ENCODE peak calls at places on chromosomes 1 and 21, in nine cellular contexts. One of them, this sample, is unnamed.

GRCh38 chr1:10451286-10451685 is 1.5 kb downstream of the CORT start:
- DNase-seq in CD4-positive, alpha-beta memory T cell: no peak
- DNase-seq in K562: no peak
- DNase-seq in tibial artery: no peak
- DNase-seq in sigmoid colon: no peak
- DNase-seq in PC-3: no peak
- DNase-seq in skeletal muscle cell: no peak
- DNase-seq in esophagus squamous epithelium: no peak
- DNase-seq in AG10803: peak
- DNase-seq in this sample: no peak

GRCh38 chr1:17119076-17119743 is at the start of gene PADI2:
- DNase-seq in CD4-positive, alpha-beta memory T cell: peak
- DNase-seq in K562: peak
- DNase-seq in tibial artery: no peak
- DNase-seq in sigmoid colon: no peak
- DNase-seq in PC-3: peak
- DNase-seq in skeletal muscle cell: no peak
- DNase-seq in esophagus squamous epithelium: no peak
- DNase-seq in AG10803: peak
- DNase-seq in this sample: no peak

GRCh38 chr1:9294440-9294773 is 1.7 kb downstream of the SPSB1 start:
- DNase-seq in CD4-positive, alpha-beta memory T cell: no peak
- DNase-seq in K562: no peak
- DNase-seq in tibial artery: no peak
- DNase-seq in sigmoid colon: peak
- DNase-seq in PC-3: peak
- DNase-seq in skeletal muscle cell: no peak
- DNase-seq in esophagus squamous epithelium: no peak
- DNase-seq in AG10803: peak
- DNase-seq in this sample: no peak

GRCh38 chr21:43375006-43375826 is 51.7 kb downstream of the SIK1 start:
- DNase-seq in CD4-positive, alpha-beta memory T cell: no peak
- DNase-seq in K562: no peak
- DNase-seq in tibial artery: no peak
- DNase-seq in sigmoid colon: peak
- DNase-seq in PC-3: no peak
- DNase-seq in skeletal muscle cell: no peak
- DNase-seq in esophagus squamous epithelium: no peak
- DNase-seq in AG10803: no peak
- DNase-seq in this sample: no peak

GRCh38 chr1:242743983-242744780 is 219.7 kb upstream of the PLD5 start:
- DNase-seq in CD4-positive, alpha-beta memory T cell: no peak
- DNase-seq in K562: no peak
- DNase-seq in tibial artery: no peak
- DNase-seq in sigmoid colon: no peak
- DNase-seq in PC-3: no peak
- DNase-seq in skeletal muscle cell: peak
- DNase-seq in esophagus squamous epithelium: no peak
- DNase-seq in AG10803: no peak
- DNase-seq in this sample: no peak

GRCh38 chr1:54649921-54650320 is 8.3 kb downstream of the MROH7 start:
- DNase-seq in CD4-positive, alpha-beta memory T cell: no peak
- DNase-seq in K562: no peak
- DNase-seq in tibial artery: no peak
- DNase-seq in sigmoid colon: no peak
- DNase-seq in PC-3: no peak
- DNase-seq in skeletal muscle cell: no peak
- DNase-seq in esophagus squamous epithelium: no peak
- DNase-seq in AG10803: no peak
- DNase-seq in this sample: no peak

GRCh38 chr1:44260792-44261474 is 47.7 kb downstream of the DMAP1 start:
- DNase-seq in CD4-positive, alpha-beta memory T cell: no peak
- DNase-seq in K562: peak
- DNase-seq in tibial artery: no peak
- DNase-seq in sigmoid colon: no peak
- DNase-seq in PC-3: no peak
- DNase-seq in skeletal muscle cell: no peak
- DNase-seq in esophagus squamous epithelium: no peak
- DNase-seq in AG10803: no peak
- DNase-seq in this sample: no peak

GRCh38 chr21:31222142-31222541 is 121.9 kb downstream of the TIAM1 start:
- DNase-seq in CD4-positive, alpha-beta memory T cell: no peak
- DNase-seq in K562: no peak
- DNase-seq in tibial artery: no peak
- DNase-seq in sigmoid colon: no peak
- DNase-seq in PC-3: peak
- DNase-seq in skeletal muscle cell: no peak
- DNase-seq in esophagus squamous epithelium: no peak
- DNase-seq in AG10803: peak
- DNase-seq in this sample: no peak

GRCh38 chr1:182842265-182842664 is 3.1 kb downstream of the DHX9 start:
- DNase-seq in CD4-positive, alpha-beta memory T cell: no peak
- DNase-seq in K562: no peak
- DNase-seq in tibial artery: no peak
- DNase-seq in sigmoid colon: no peak
- DNase-seq in PC-3: no peak
- DNase-seq in skeletal muscle cell: no peak
- DNase-seq in esophagus squamous epithelium: no peak
- DNase-seq in AG10803: no peak
- DNase-seq in this sample: no peak

GRCh38 chr1:245585252-245585959 is 430.6 kb downstream of the KIF26B start:
- DNase-seq in CD4-positive, alpha-beta memory T cell: no peak
- DNase-seq in K562: no peak
- DNase-seq in tibial artery: no peak
- DNase-seq in sigmoid colon: no peak
- DNase-seq in PC-3: peak
- DNase-seq in skeletal muscle cell: peak
- DNase-seq in esophagus squamous epithelium: no peak
- DNase-seq in AG10803: peak
- DNase-seq in this sample: no peak

GRCh38 chr1:93079685-93080141 is 630 bp downstream of the MTF2 start:
- DNase-seq in CD4-positive, alpha-beta memory T cell: no peak
- DNase-seq in K562: peak
- DNase-seq in tibial artery: peak
- DNase-seq in sigmoid colon: peak
- DNase-seq in PC-3: peak
- DNase-seq in skeletal muscle cell: peak
- DNase-seq in esophagus squamous epithelium: no peak
- DNase-seq in AG10803: no peak
- DNase-seq in this sample: no peak

GRCh38 chr21:25910809-25911208 is 176.0 kb downstream of the GABPA start:
- DNase-seq in CD4-positive, alpha-beta memory T cell: no peak
- DNase-seq in K562: no peak
- DNase-seq in tibial artery: no peak
- DNase-seq in sigmoid colon: no peak
- DNase-seq in PC-3: no peak
- DNase-seq in skeletal muscle cell: no peak
- DNase-seq in esophagus squamous epithelium: no peak
- DNase-seq in AG10803: no peak
- DNase-seq in this sample: no peak

DNA sequence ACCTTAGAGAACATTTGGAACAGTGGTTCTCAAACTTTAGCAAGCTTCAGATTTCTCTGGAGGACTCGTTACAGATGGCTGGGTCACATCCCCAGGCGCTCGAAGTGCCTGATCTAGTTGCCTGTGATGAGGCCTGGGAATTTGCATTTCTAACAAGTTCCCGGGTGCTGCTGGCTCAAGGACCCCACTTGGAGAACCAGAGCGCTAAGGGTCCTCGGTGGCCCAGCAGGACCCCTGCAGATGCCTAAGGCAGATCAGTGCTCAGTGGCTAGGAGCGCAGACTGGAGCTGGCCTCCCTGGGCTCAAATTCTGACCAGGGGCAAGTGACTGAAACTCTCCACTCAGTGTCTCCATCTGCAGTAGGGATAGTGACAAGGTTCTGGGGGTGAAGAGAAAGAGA is 208.2 kb downstream of the DYRK1A start:
- DNase-seq in CD4-positive, alpha-beta memory T cell: no peak
- DNase-seq in K562: no peak
- DNase-seq in tibial artery: no peak
- DNase-seq in sigmoid colon: peak
- DNase-seq in PC-3: no peak
- DNase-seq in skeletal muscle cell: no peak
- DNase-seq in esophagus squamous epithelium: no peak
- DNase-seq in AG10803: no peak
- DNase-seq in this sample: no peak
- H3K4me3 ChIP-seq in CD4-positive, alpha-beta memory T cell: no peak
- H3K4me3 ChIP-seq in K562: no peak
- H3K4me3 ChIP-seq in tibial artery: no peak
- H3K4me3 ChIP-seq in sigmoid colon: no peak
- H3K4me3 ChIP-seq in PC-3: no peak
- H3K4me3 ChIP-seq in skeletal muscle cell: no peak
- H3K4me3 ChIP-seq in esophagus squamous epithelium: no peak
- H3K4me3 ChIP-seq in AG10803: no peak
- H3K4me3 ChIP-seq in this sample: no peak

GRCh38 chr1:958823-959729 is at the start of gene NOC2L:
- DNase-seq in CD4-positive, alpha-beta memory T cell: peak
- DNase-seq in K562: peak
- DNase-seq in tibial artery: peak
- DNase-seq in sigmoid colon: peak
- DNase-seq in PC-3: peak
- DNase-seq in skeletal muscle cell: peak
- DNase-seq in esophagus squamous epithelium: peak
- DNase-seq in AG10803: peak
- DNase-seq in this sample: peak

GRCh38 chr1:962381-963350 is 2.3 kb downstream of the KLHL17 start:
- DNase-seq in CD4-positive, alpha-beta memory T cell: no peak
- DNase-seq in K562: no peak
- DNase-seq in tibial artery: no peak
- DNase-seq in sigmoid colon: no peak
- DNase-seq in PC-3: no peak
- DNase-seq in skeletal muscle cell: no peak
- DNase-seq in esophagus squamous epithelium: no peak
- DNase-seq in AG10803: no peak
- DNase-seq in this sample: no peak

GRCh38 chr1:961132-961652 is 808 bp downstream of the KLHL17 start:
- DNase-seq in CD4-positive, alpha-beta memory T cell: no peak
- DNase-seq in K562: peak
- DNase-seq in tibial artery: no peak
- DNase-seq in sigmoid colon: no peak
- DNase-seq in PC-3: no peak
- DNase-seq in skeletal muscle cell: no peak
- DNase-seq in esophagus squamous epithelium: no peak
- DNase-seq in AG10803: no peak
- DNase-seq in this sample: no peak

GRCh38 chr1:960371-961131 is at the start of gene KLHL17:
- DNase-seq in CD4-positive, alpha-beta memory T cell: peak
- DNase-seq in K562: peak
- DNase-seq in tibial artery: peak
- DNase-seq in sigmoid colon: no peak
- DNase-seq in PC-3: peak
- DNase-seq in skeletal muscle cell: no peak
- DNase-seq in esophagus squamous epithelium: no peak
- DNase-seq in AG10803: peak
- DNase-seq in this sample: no peak

DNA sequence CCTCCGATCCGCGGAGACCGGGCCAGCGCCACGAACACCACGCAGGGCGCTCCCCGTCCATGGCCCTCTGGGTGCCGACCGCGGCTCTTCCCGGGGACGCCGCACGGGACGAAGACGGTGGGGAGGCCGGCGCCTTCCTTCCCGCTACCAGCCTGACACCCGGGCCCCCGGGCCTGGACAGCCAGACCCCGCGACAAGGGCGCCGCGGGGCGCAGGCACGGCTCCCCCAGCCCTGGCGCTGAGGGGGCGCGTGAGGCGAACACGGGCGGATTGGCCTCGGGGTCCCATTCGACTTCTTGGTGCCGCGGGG is 629 bp upstream of the NOC2L start:
- DNase-seq in CD4-positive, alpha-beta memory T cell: no peak
- DNase-seq in K562: no peak
- DNase-seq in tibial artery: no peak
- DNase-seq in sigmoid colon: no peak
- DNase-seq in PC-3: no peak
- DNase-seq in skeletal muscle cell: no peak
- DNase-seq in esophagus squamous epithelium: no peak
- DNase-seq in AG10803: no peak
- DNase-seq in this sample: no peak
- H3K4me3 ChIP-seq in CD4-positive, alpha-beta memory T cell: no peak
- H3K4me3 ChIP-seq in K562: peak
- H3K4me3 ChIP-seq in tibial artery: peak
- H3K4me3 ChIP-seq in sigmoid colon: peak
- H3K4me3 ChIP-seq in PC-3: peak
- H3K4me3 ChIP-seq in skeletal muscle cell: peak
- H3K4me3 ChIP-seq in esophagus squamous epithelium: peak
- H3K4me3 ChIP-seq in AG10803: peak
- H3K4me3 ChIP-seq in this sample: peak

GRCh38 chr1:11720523-11720922 is 15.4 kb upstream of the AGTRAP start:
- DNase-seq in CD4-positive, alpha-beta memory T cell: no peak
- DNase-seq in K562: no peak
- DNase-seq in tibial artery: peak
- DNase-seq in sigmoid colon: no peak
- DNase-seq in PC-3: no peak
- DNase-seq in skeletal muscle cell: no peak
- DNase-seq in esophagus squamous epithelium: no peak
- DNase-seq in AG10803: no peak
- DNase-seq in this sample: no peak

GRCh38 chr1:11721301-11721700 is 14.6 kb upstream of the AGTRAP start:
- DNase-seq in CD4-positive, alpha-beta memory T cell: no peak
- DNase-seq in K562: no peak
- DNase-seq in tibial artery: no peak
- DNase-seq in sigmoid colon: no peak
- DNase-seq in PC-3: no peak
- DNase-seq in skeletal muscle cell: no peak
- DNase-seq in esophagus squamous epithelium: no peak
- DNase-seq in AG10803: no peak
- DNase-seq in this sample: no peak

GRCh38 chr1:11714831-11715574 is 20.9 kb upstream of the AGTRAP start:
- DNase-seq in CD4-positive, alpha-beta memory T cell: no peak
- DNase-seq in K562: no peak
- DNase-seq in tibial artery: no peak
- DNase-seq in sigmoid colon: no peak
- DNase-seq in PC-3: no peak
- DNase-seq in skeletal muscle cell: no peak
- DNase-seq in esophagus squamous epithelium: no peak
- DNase-seq in AG10803: no peak
- DNase-seq in this sample: no peak

GRCh38 chr1:11720033-11720376 is 15.9 kb upstream of the AGTRAP start:
- DNase-seq in CD4-positive, alpha-beta memory T cell: no peak
- DNase-seq in K562: no peak
- DNase-seq in tibial artery: no peak
- DNase-seq in sigmoid colon: no peak
- DNase-seq in PC-3: no peak
- DNase-seq in skeletal muscle cell: no peak
- DNase-seq in esophagus squamous epithelium: no peak
- DNase-seq in AG10803: no peak
- DNase-seq in this sample: no peak

GRCh38 chr1:11719313-11720032 is 16.5 kb upstream of the AGTRAP start:
- DNase-seq in CD4-positive, alpha-beta memory T cell: peak
- DNase-seq in K562: peak
- DNase-seq in tibial artery: peak
- DNase-seq in sigmoid colon: peak
- DNase-seq in PC-3: peak
- DNase-seq in skeletal muscle cell: no peak
- DNase-seq in esophagus squamous epithelium: peak
- DNase-seq in AG10803: peak
- DNase-seq in this sample: no peak
- H3K4me3 ChIP-seq in CD4-positive, alpha-beta memory T cell: peak
- H3K4me3 ChIP-seq in K562: no peak
- H3K4me3 ChIP-seq in tibial artery: peak
- H3K4me3 ChIP-seq in sigmoid colon: peak
- H3K4me3 ChIP-seq in PC-3: peak
- H3K4me3 ChIP-seq in skeletal muscle cell: peak
- H3K4me3 ChIP-seq in esophagus squamous epithelium: peak
- H3K4me3 ChIP-seq in AG10803: peak
- H3K4me3 ChIP-seq in this sample: no peak

GRCh38 chr1:110033421-110033820 is 1.0 kb upstream of the STRIP1 start:
- DNase-seq in CD4-positive, alpha-beta memory T cell: no peak
- DNase-seq in K562: no peak
- DNase-seq in tibial artery: no peak
- DNase-seq in sigmoid colon: no peak
- DNase-seq in PC-3: no peak
- DNase-seq in skeletal muscle cell: no peak
- DNase-seq in esophagus squamous epithelium: no peak
- DNase-seq in AG10803: no peak
- DNase-seq in this sample: no peak
- H3K4me3 ChIP-seq in CD4-positive, alpha-beta memory T cell: peak
- H3K4me3 ChIP-seq in K562: peak
- H3K4me3 ChIP-seq in tibial artery: no peak
- H3K4me3 ChIP-seq in sigmoid colon: no peak
- H3K4me3 ChIP-seq in PC-3: no peak
- H3K4me3 ChIP-seq in skeletal muscle cell: no peak
- H3K4me3 ChIP-seq in esophagus squamous epithelium: no peak
- H3K4me3 ChIP-seq in AG10803: no peak
- H3K4me3 ChIP-seq in this sample: no peak

This sample was measured in LNCaP clone FGC.